ENCODE peak calls at places on chromosome 17, in five cellular contexts. One of them, this sample, is unnamed. For H3K36me3, H3K9me3 and H3K4me1, the result is how much of the 10 kb centered on the place peaks cover.

GRCh38 chr17:82930043-82930923 is 90.5 kb upstream of the ZNF750 start:
- DNase-seq in cardiac muscle cell: no peak
- DNase-seq in DND-41: no peak
- DNase-seq in transverse colon: peak
- DNase-seq in stomach: no peak
- DNase-seq in this sample: no peak

GRCh38 chr17:35069311-35069710 is 5.8 kb upstream of the RFFL start:
- DNase-seq in cardiac muscle cell: no peak
- DNase-seq in DND-41: no peak
- DNase-seq in transverse colon: no peak
- DNase-seq in stomach: no peak
- DNase-seq in this sample: no peak

GRCh38 chr17:1532836-1533602 is 16.6 kb upstream of the INPP5K start:
- DNase-seq in cardiac muscle cell: peak
- DNase-seq in DND-41: peak
- DNase-seq in transverse colon: no peak
- DNase-seq in stomach: no peak
- DNase-seq in this sample: peak

GRCh38 chr17:82970818-82971610 is 108.4 kb upstream of the METRNL start:
- DNase-seq in cardiac muscle cell: no peak
- DNase-seq in DND-41: no peak
- DNase-seq in transverse colon: no peak
- DNase-seq in stomach: no peak
- DNase-seq in this sample: no peak

GRCh38 chr17:7167832-7168231 is 11.3 kb downstream of the ASGR1 start:
- DNase-seq in cardiac muscle cell: no peak
- DNase-seq in DND-41: no peak
- DNase-seq in transverse colon: no peak
- DNase-seq in stomach: no peak
- DNase-seq in this sample: no peak

GRCh38 chr17:11935734-11936406 is 61.4 kb downstream of the ZNF18 start:
- DNase-seq in cardiac muscle cell: peak
- DNase-seq in DND-41: peak
- DNase-seq in transverse colon: peak
- DNase-seq in stomach: no peak
- DNase-seq in this sample: no peak

GRCh38 chr17:43033947-43034622 is 9.1 kb downstream of the RND2 start:
- DNase-seq in cardiac muscle cell: peak
- DNase-seq in DND-41: no peak
- DNase-seq in transverse colon: no peak
- DNase-seq in stomach: no peak
- DNase-seq in this sample: no peak

GRCh38 chr17:49359990-49360795 is 1.9 kb downstream of the ZNF652 start:
- DNase-seq in cardiac muscle cell: no peak
- DNase-seq in DND-41: no peak
- DNase-seq in transverse colon: no peak
- DNase-seq in stomach: no peak
- DNase-seq in this sample: peak

GRCh38 chr17:83067718-83068261 is 11.6 kb upstream of the METRNL start:
- DNase-seq in cardiac muscle cell: peak
- DNase-seq in DND-41: no peak
- DNase-seq in transverse colon: no peak
- DNase-seq in stomach: no peak
- DNase-seq in this sample: no peak

GRCh38 chr17:76166168-76166567 is 25.1 kb upstream of the FOXJ1 start:
- DNase-seq in cardiac muscle cell: no peak
- DNase-seq in DND-41: no peak
- DNase-seq in transverse colon: no peak
- DNase-seq in stomach: no peak
- DNase-seq in this sample: no peak

GRCh38 chr17:47184671-47185070 is 4.4 kb downstream of the CDC27 start:
- DNase-seq in cardiac muscle cell: peak
- DNase-seq in DND-41: no peak
- DNase-seq in transverse colon: no peak
- DNase-seq in stomach: no peak
- DNase-seq in this sample: no peak

GRCh38 chr17:31112001-31112661 is 17.4 kb downstream of the NF1 start:
- DNase-seq in cardiac muscle cell: no peak
- DNase-seq in DND-41: no peak
- DNase-seq in transverse colon: no peak
- DNase-seq in stomach: no peak
- DNase-seq in this sample: no peak

GRCh38 chr17:75249564-75249963 is 11.8 kb downstream of the GGA3 start:
- DNase-seq in cardiac muscle cell: no peak
- DNase-seq in DND-41: no peak
- DNase-seq in transverse colon: no peak
- DNase-seq in stomach: no peak
- DNase-seq in this sample: no peak

GRCh38 chr17:7644768-7645167 is 6.0 kb upstream of the ATP1B2 start:
- DNase-seq in cardiac muscle cell: no peak
- DNase-seq in DND-41: no peak
- DNase-seq in transverse colon: no peak
- DNase-seq in stomach: no peak
- DNase-seq in this sample: no peak

GRCh38 chr17:18921912-18922451 is 30.0 kb upstream of the SLC5A10 start:
- DNase-seq in cardiac muscle cell: no peak
- DNase-seq in DND-41: no peak
- DNase-seq in transverse colon: peak
- DNase-seq in stomach: no peak
- DNase-seq in this sample: no peak

GRCh38 chr17:9557846-9558245 is 17.8 kb downstream of the STX8 start:
- DNase-seq in cardiac muscle cell: no peak
- DNase-seq in DND-41: no peak
- DNase-seq in transverse colon: no peak
- DNase-seq in stomach: no peak
- DNase-seq in this sample: no peak

GRCh38 chr17:4533522-4534502 is 21.4 kb downstream of the MYBBP1A start:
- DNase-seq in cardiac muscle cell: no peak
- DNase-seq in DND-41: peak
- DNase-seq in transverse colon: peak
- DNase-seq in stomach: peak
- DNase-seq in this sample: no peak

GRCh38 chr17:58368860-58369213 is 16.8 kb upstream of the SUPT4H1 start:
- DNase-seq in cardiac muscle cell: no peak
- DNase-seq in DND-41: no peak
- DNase-seq in transverse colon: no peak
- DNase-seq in stomach: no peak
- DNase-seq in this sample: no peak

GRCh38 chr17:34998205-34998604 is 17.9 kb downstream of the LIG3 start:
- DNase-seq in cardiac muscle cell: peak
- DNase-seq in DND-41: peak
- DNase-seq in transverse colon: peak
- DNase-seq in stomach: peak
- DNase-seq in this sample: peak

GRCh38 chr17:41932821-41933389 is 2.5 kb downstream of the ODAD4 start:
- DNase-seq in cardiac muscle cell: no peak
- DNase-seq in DND-41: no peak
- DNase-seq in transverse colon: no peak
- DNase-seq in stomach: no peak
- DNase-seq in this sample: no peak

GRCh38 chr17:7294614-7295153 is at the start of gene YBX2:
- DNase-seq in cardiac muscle cell: peak
- DNase-seq in DND-41: peak
- DNase-seq in transverse colon: peak
- DNase-seq in stomach: peak
- DNase-seq in this sample: peak

GRCh38 chr17:29589524-29590260 is at the start of gene GIT1:
- DNase-seq in cardiac muscle cell: peak
- DNase-seq in DND-41: peak
- DNase-seq in transverse colon: peak
- DNase-seq in stomach: peak
- DNase-seq in this sample: peak

GRCh38 chr17:30422171-30422570 is 43.4 kb downstream of the CPD start:
- DNase-seq in cardiac muscle cell: no peak
- DNase-seq in DND-41: no peak
- DNase-seq in transverse colon: no peak
- DNase-seq in stomach: no peak
- DNase-seq in this sample: no peak

GRCh38 chr17:9402590-9403199 is 172.9 kb downstream of the STX8 start:
- DNase-seq in cardiac muscle cell: peak
- DNase-seq in DND-41: peak
- DNase-seq in transverse colon: peak
- DNase-seq in stomach: no peak
- DNase-seq in this sample: no peak

GRCh38 chr17:33854596-33854995 is 400.5 kb upstream of the CCL2 start:
- DNase-seq in cardiac muscle cell: no peak
- DNase-seq in DND-41: no peak
- DNase-seq in transverse colon: no peak
- DNase-seq in stomach: no peak
- DNase-seq in this sample: no peak

GRCh38 chr17:62735027-62735651 is 73.0 kb downstream of the MARCHF10 start:
- DNase-seq in cardiac muscle cell: no peak
- DNase-seq in DND-41: no peak
- DNase-seq in transverse colon: no peak
- DNase-seq in stomach: no peak
- DNase-seq in this sample: no peak

GRCh38 chr17:78716814-78717393 is 65.2 kb downstream of the CYTH1 start:
- DNase-seq in cardiac muscle cell: no peak
- DNase-seq in DND-41: no peak
- DNase-seq in transverse colon: peak
- DNase-seq in stomach: peak
- DNase-seq in this sample: no peak

GRCh38 chr17:7114241-7114874 is at the start of gene ASGR2:
- DNase-seq in cardiac muscle cell: no peak
- DNase-seq in DND-41: no peak
- DNase-seq in transverse colon: no peak
- DNase-seq in stomach: no peak
- DNase-seq in this sample: no peak

GRCh38 chr17:42399948-42400843 is 12.0 kb upstream of the STAT3 start:
- DNase-seq in cardiac muscle cell: no peak
- DNase-seq in DND-41: no peak
- DNase-seq in transverse colon: no peak
- DNase-seq in stomach: no peak
- DNase-seq in this sample: no peak

GRCh38 chr17:67151717-67152116 is 93.3 kb downstream of the HELZ start:
- DNase-seq in cardiac muscle cell: no peak
- DNase-seq in DND-41: no peak
- DNase-seq in transverse colon: no peak
- DNase-seq in stomach: no peak
- DNase-seq in this sample: no peak
- H3K36me3 ChIP-seq in cardiac muscle cell: under half
- H3K36me3 ChIP-seq in DND-41: half or more
- H3K36me3 ChIP-seq in transverse colon: under half
- H3K36me3 ChIP-seq in stomach: half or more
- H3K36me3 ChIP-seq in this sample: under half

GRCh38 chr17:61701334-61701733 is 110.3 kb upstream of the NACA2 start:
- DNase-seq in cardiac muscle cell: no peak
- DNase-seq in DND-41: no peak
- DNase-seq in transverse colon: no peak
- DNase-seq in stomach: no peak
- DNase-seq in this sample: no peak

GRCh38 chr17:61699694-61700093 is 108.7 kb upstream of the NACA2 start:
- DNase-seq in cardiac muscle cell: no peak
- DNase-seq in DND-41: no peak
- DNase-seq in transverse colon: no peak
- DNase-seq in stomach: no peak
- DNase-seq in this sample: no peak

GRCh38 chr17:61699032-61699431 is 108.0 kb upstream of the NACA2 start:
- DNase-seq in cardiac muscle cell: no peak
- DNase-seq in DND-41: no peak
- DNase-seq in transverse colon: no peak
- DNase-seq in stomach: no peak
- DNase-seq in this sample: no peak

GRCh38 chr17:61701978-61702377 is 111.0 kb upstream of the NACA2 start:
- DNase-seq in cardiac muscle cell: no peak
- DNase-seq in DND-41: no peak
- DNase-seq in transverse colon: no peak
- DNase-seq in stomach: no peak
- DNase-seq in this sample: no peak

DNA sequence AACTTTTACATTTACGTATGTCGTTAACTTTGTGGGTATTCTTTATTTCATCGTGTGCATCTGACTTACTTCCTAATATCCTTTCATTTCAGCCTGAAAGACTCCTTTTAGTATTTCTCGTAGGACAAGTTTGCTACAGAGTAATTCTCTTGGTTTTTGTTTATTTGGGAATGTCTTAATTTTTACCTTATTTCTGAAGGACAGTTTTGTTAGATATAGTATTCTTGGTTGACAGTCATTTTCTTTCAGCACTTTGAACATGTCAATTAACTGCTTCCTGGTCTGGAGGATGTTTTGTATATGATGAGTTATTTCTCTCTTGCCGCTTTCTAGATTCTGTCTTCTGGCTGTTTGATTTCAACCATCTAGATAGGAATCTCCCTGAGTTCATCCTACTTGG is 109.2 kb upstream of the NACA2 start:
- DNase-seq in cardiac muscle cell: no peak
- DNase-seq in DND-41: no peak
- DNase-seq in transverse colon: no peak
- DNase-seq in stomach: no peak
- DNase-seq in this sample: no peak
- H3K9me3 ChIP-seq in cardiac muscle cell: under half
- H3K9me3 ChIP-seq in DND-41: under half
- H3K9me3 ChIP-seq in transverse colon: under half
- H3K9me3 ChIP-seq in stomach: under half
- H3K9me3 ChIP-seq in this sample: under half

DNA sequence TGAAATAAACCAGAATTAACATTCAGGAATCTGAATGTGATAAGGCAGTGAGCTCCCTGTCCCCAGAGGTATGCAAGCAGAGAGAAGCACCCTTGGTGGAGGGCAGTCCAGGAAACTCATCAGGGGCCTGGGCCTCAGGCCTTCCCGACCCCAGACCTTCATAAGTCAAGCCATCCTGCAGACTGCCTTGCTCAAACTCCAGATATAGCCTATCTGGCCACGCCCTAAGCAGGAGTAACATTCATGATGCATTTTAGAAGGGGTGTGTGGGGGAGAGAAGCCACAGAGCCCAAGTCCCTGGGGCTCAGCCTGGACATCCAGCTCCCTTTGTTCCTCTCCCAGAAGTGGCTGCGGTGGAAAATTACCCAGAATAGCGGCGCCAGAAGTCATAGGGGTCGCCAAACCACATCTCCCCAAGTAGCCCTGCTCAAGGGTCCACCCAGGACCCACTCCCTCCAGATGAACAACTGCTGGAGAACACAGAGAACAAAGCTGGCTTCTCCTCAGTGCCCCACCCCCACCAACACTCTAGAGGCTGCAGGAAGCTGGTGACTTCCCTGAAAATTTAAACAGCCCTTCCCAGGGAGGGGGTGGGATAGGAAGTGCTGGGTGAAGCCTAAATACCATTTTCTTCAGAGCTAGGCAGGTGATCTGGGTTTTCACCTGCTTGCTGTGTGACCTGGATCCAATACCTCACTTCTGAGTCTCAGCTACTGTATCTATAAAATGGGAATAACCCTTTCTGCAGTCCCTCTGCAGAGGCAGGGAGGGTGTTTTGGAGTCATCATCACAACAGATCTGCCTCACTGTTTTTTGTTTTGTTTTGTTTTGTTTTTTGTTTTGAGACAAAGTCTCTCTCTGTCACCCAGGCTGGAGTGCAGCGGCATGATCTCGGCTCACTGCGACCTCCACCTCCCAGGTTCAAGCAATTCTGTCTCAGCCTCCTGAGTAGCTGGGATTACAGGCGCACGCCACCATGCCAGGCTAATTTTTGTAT is 1.5 kb upstream of the SREBF1 start:
- DNase-seq in cardiac muscle cell: no peak
- DNase-seq in DND-41: no peak
- DNase-seq in transverse colon: peak
- DNase-seq in stomach: no peak
- DNase-seq in this sample: no peak
- H3K4me1 ChIP-seq in cardiac muscle cell: half or more
- H3K4me1 ChIP-seq in DND-41: under half
- H3K4me1 ChIP-seq in transverse colon: under half
- H3K4me1 ChIP-seq in stomach: half or more
- H3K4me1 ChIP-seq in this sample: half or more

GRCh38 chr17:13646969-13647368 is 45.2 kb upstream of the HS3ST3A1 start:
- DNase-seq in cardiac muscle cell: no peak
- DNase-seq in DND-41: no peak
- DNase-seq in transverse colon: no peak
- DNase-seq in stomach: no peak
- DNase-seq in this sample: no peak
- H3K36me3 ChIP-seq in cardiac muscle cell: under half
- H3K36me3 ChIP-seq in DND-41: under half
- H3K36me3 ChIP-seq in transverse colon: under half
- H3K36me3 ChIP-seq in stomach: under half
- H3K36me3 ChIP-seq in this sample: under half

This sample was measured in CD4-positive, alpha-beta memory T cell.